ENCODE peak calls at places on chromosomes 7 and 10, in four cellular contexts. One of them, this sample, is unnamed.

GRCh38 chr7:44978511-44979366 is at the start of gene MYO1G:
- DNase-seq in mammary epithelial cell: no peak
- DNase-seq in lower lobe of right lung: peak
- DNase-seq in sigmoid colon: peak
- DNase-seq in this sample: no peak

GRCh38 chr7:87982163-87982562 is 48.1 kb downstream of the ADAM22 start:
- DNase-seq in mammary epithelial cell: no peak
- DNase-seq in lower lobe of right lung: no peak
- DNase-seq in sigmoid colon: no peak
- DNase-seq in this sample: no peak

GRCh38 chr10:77715081-77715480 is 77.5 kb upstream of the KCNMA1 start:
- DNase-seq in mammary epithelial cell: no peak
- DNase-seq in lower lobe of right lung: no peak
- DNase-seq in sigmoid colon: no peak
- DNase-seq in this sample: no peak

GRCh38 chr10:112000466-112000865 is 183.1 kb downstream of the GPAM start:
- DNase-seq in mammary epithelial cell: no peak
- DNase-seq in lower lobe of right lung: no peak
- DNase-seq in sigmoid colon: peak
- DNase-seq in this sample: no peak

GRCh38 chr7:151083071-151083823 is at the start of gene TMUB1:
- DNase-seq in mammary epithelial cell: peak
- DNase-seq in lower lobe of right lung: peak
- DNase-seq in sigmoid colon: peak
- DNase-seq in this sample: no peak

GRCh38 chr7:39509441-39509840 is 56.8 kb upstream of the YAE1 start:
- DNase-seq in mammary epithelial cell: no peak
- DNase-seq in lower lobe of right lung: no peak
- DNase-seq in sigmoid colon: no peak
- DNase-seq in this sample: no peak

GRCh38 chr10:88544140-88544870 is 38.8 kb downstream of the RNLS start:
- DNase-seq in mammary epithelial cell: peak
- DNase-seq in lower lobe of right lung: no peak
- DNase-seq in sigmoid colon: no peak
- DNase-seq in this sample: no peak

GRCh38 chr10:5343561-5343960 is 21.2 kb upstream of the UCN3 start:
- DNase-seq in mammary epithelial cell: no peak
- DNase-seq in lower lobe of right lung: no peak
- DNase-seq in sigmoid colon: no peak
- DNase-seq in this sample: no peak

GRCh38 chr10:37434091-37434490 is 308.7 kb downstream of the ANKRD30A start:
- DNase-seq in mammary epithelial cell: peak
- DNase-seq in lower lobe of right lung: no peak
- DNase-seq in sigmoid colon: no peak
- DNase-seq in this sample: no peak

GRCh38 chr10:5532231-5532605 is 7.5 kb downstream of the CALML3 start:
- DNase-seq in mammary epithelial cell: no peak
- DNase-seq in lower lobe of right lung: peak
- DNase-seq in sigmoid colon: peak
- DNase-seq in this sample: no peak

GRCh38 chr10:4059471-4060138 is 274.6 kb upstream of the KLF6 start:
- DNase-seq in mammary epithelial cell: no peak
- DNase-seq in lower lobe of right lung: no peak
- DNase-seq in sigmoid colon: no peak
- DNase-seq in this sample: no peak

GRCh38 chr7:105808703-105809590 is 67.5 kb downstream of the ATXN7L1 start:
- DNase-seq in mammary epithelial cell: peak
- DNase-seq in lower lobe of right lung: peak
- DNase-seq in sigmoid colon: no peak
- DNase-seq in this sample: no peak

GRCh38 chr7:44145419-44145968 is 4.4 kb upstream of the MYL7 start:
- DNase-seq in mammary epithelial cell: no peak
- DNase-seq in lower lobe of right lung: no peak
- DNase-seq in sigmoid colon: peak
- DNase-seq in this sample: peak

GRCh38 chr7:111137296-111138195 is 46.6 kb downstream of the LRRN3 start:
- DNase-seq in mammary epithelial cell: peak
- DNase-seq in lower lobe of right lung: peak
- DNase-seq in sigmoid colon: no peak
- DNase-seq in this sample: no peak

GRCh38 chr10:116753759-116754158 is 11.4 kb upstream of the HSPA12A start:
- DNase-seq in mammary epithelial cell: peak
- DNase-seq in lower lobe of right lung: no peak
- DNase-seq in sigmoid colon: peak
- DNase-seq in this sample: no peak

GRCh38 chr10:124250506-124250905 is 157.1 kb upstream of the CHST15 start:
- DNase-seq in mammary epithelial cell: no peak
- DNase-seq in lower lobe of right lung: peak
- DNase-seq in sigmoid colon: no peak
- DNase-seq in this sample: no peak

GRCh38 chr7:100804681-100805431 is 22.5 kb downstream of the EPHB4 start:
- DNase-seq in mammary epithelial cell: no peak
- DNase-seq in lower lobe of right lung: no peak
- DNase-seq in sigmoid colon: no peak
- DNase-seq in this sample: no peak

GRCh38 chr7:126790763-126791162 is 462.0 kb downstream of the GRM8 start:
- DNase-seq in mammary epithelial cell: no peak
- DNase-seq in lower lobe of right lung: no peak
- DNase-seq in sigmoid colon: no peak
- DNase-seq in this sample: no peak
- TF ChIP-seq CTCF in mammary epithelial cell: no peak
- TF ChIP-seq CTCF in lower lobe of right lung: no peak
- TF ChIP-seq CTCF in sigmoid colon: no peak
- TF ChIP-seq CTCF in this sample: no peak

GRCh38 chr7:127582361-127582760 is 3.0 kb downstream of the GCC1 start:
- DNase-seq in mammary epithelial cell: no peak
- DNase-seq in lower lobe of right lung: no peak
- DNase-seq in sigmoid colon: peak
- DNase-seq in this sample: no peak
- TF ChIP-seq CTCF in mammary epithelial cell: no peak
- TF ChIP-seq CTCF in lower lobe of right lung: no peak
- TF ChIP-seq CTCF in sigmoid colon: no peak
- TF ChIP-seq CTCF in this sample: no peak

DNA sequence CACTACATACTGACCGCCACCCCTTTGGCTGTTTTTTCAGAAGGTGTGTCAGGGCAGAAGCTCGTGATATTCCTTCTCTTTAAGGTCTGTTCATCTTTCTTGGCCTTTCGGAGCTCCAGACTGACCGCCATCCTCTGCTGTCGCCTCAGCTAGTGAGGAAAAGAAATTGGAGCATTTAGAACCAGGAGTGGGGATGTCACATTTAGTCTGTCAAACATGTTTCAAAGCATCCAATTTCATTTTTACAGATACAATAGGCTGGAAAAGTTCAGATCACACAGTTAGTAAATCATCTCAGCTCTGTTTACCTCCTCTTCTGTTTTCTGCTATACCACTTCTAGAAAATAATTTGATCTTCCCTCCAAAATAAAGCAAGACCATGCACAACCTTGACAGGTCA is 4.8 kb downstream of the KPNA7 start:
- DNase-seq in mammary epithelial cell: no peak
- DNase-seq in lower lobe of right lung: no peak
- DNase-seq in sigmoid colon: peak
- DNase-seq in this sample: no peak
- TF ChIP-seq CTCF in mammary epithelial cell: no peak
- TF ChIP-seq CTCF in lower lobe of right lung: no peak
- TF ChIP-seq CTCF in sigmoid colon: no peak
- TF ChIP-seq CTCF in this sample: no peak

GRCh38 chr10:104580774-104581675 is 60.1 kb upstream of the SORCS3 start:
- DNase-seq in mammary epithelial cell: peak
- DNase-seq in lower lobe of right lung: peak
- DNase-seq in sigmoid colon: peak
- DNase-seq in this sample: peak

GRCh38 chr10:104580321-104580720 is 60.8 kb upstream of the SORCS3 start:
- DNase-seq in mammary epithelial cell: no peak
- DNase-seq in lower lobe of right lung: no peak
- DNase-seq in sigmoid colon: no peak
- DNase-seq in this sample: no peak

GRCh38 chr10:104576611-104577010 is 64.5 kb upstream of the SORCS3 start:
- DNase-seq in mammary epithelial cell: no peak
- DNase-seq in lower lobe of right lung: no peak
- DNase-seq in sigmoid colon: no peak
- DNase-seq in this sample: no peak

GRCh38 chr10:104577171-104577570 is 63.9 kb upstream of the SORCS3 start:
- DNase-seq in mammary epithelial cell: no peak
- DNase-seq in lower lobe of right lung: no peak
- DNase-seq in sigmoid colon: no peak
- DNase-seq in this sample: no peak

DNA sequence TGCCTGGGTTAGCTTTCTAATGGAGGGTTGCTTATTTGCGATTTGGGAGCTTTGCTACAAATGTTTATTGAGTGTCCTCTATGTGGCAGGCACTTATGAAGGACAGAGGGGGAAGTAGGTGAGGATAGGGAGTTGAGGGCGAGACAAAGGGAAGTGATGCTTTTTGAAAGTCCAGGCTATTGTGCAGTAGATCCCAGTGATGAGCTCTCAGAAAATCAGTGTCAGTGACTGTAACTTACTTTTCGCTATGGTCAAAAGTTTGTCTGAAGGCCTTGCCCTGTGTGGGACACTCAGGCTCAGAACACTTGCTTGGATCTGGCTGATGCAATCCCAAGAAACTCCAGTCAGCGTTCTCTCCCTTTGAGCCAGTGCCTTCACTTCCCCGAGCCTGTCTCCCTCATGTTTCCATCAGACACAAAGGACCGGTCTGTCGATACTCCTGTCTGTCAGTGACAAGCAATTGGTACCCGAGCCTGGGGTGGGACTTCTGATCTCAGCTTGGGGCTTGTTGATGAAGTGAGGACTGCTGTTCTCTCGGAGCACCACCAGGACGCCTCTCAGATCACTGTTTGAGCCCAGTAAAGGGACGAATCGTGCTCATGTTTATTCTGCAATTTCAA is 63.1 kb upstream of the SORCS3 start:
- DNase-seq in mammary epithelial cell: no peak
- DNase-seq in lower lobe of right lung: no peak
- DNase-seq in sigmoid colon: no peak
- DNase-seq in this sample: no peak
- TF ChIP-seq CTCF in mammary epithelial cell: no peak
- TF ChIP-seq CTCF in lower lobe of right lung: no peak
- TF ChIP-seq CTCF in sigmoid colon: no peak
- TF ChIP-seq CTCF in this sample: no peak

GRCh38 chr7:33981686-33982424 is 76.5 kb downstream of the BMPER start:
- DNase-seq in mammary epithelial cell: no peak
- DNase-seq in lower lobe of right lung: no peak
- DNase-seq in sigmoid colon: no peak
- DNase-seq in this sample: no peak

GRCh38 chr7:33981221-33981620 is 75.9 kb downstream of the BMPER start:
- DNase-seq in mammary epithelial cell: no peak
- DNase-seq in lower lobe of right lung: no peak
- DNase-seq in sigmoid colon: no peak
- DNase-seq in this sample: no peak

GRCh38 chr7:33979300-33979806 is 74.0 kb downstream of the BMPER start:
- DNase-seq in mammary epithelial cell: no peak
- DNase-seq in lower lobe of right lung: no peak
- DNase-seq in sigmoid colon: no peak
- DNase-seq in this sample: no peak

GRCh38 chr7:33979807-33980355 is 74.5 kb downstream of the BMPER start:
- DNase-seq in mammary epithelial cell: peak
- DNase-seq in lower lobe of right lung: no peak
- DNase-seq in sigmoid colon: no peak
- DNase-seq in this sample: no peak

DNA sequence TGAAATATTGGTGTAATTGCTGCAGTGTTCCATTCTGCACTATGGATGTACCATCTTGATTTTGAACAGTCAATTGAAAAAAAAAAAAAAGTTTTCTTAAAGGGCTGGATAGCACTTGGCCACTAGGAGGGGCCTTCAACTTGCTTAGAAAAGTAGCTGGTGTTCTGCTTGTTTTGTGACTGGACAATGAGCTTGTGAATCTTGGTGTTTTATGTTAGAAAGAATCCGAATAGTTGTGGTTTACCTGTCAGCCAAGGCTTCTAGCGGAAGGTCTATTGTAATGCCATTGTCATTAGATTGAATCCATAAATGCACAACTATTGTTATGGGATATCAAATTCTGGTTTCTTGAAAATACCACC is 77.1 kb downstream of the BMPER start:
- DNase-seq in mammary epithelial cell: peak
- DNase-seq in lower lobe of right lung: no peak
- DNase-seq in sigmoid colon: no peak
- DNase-seq in this sample: no peak
- TF ChIP-seq CTCF in mammary epithelial cell: peak
- TF ChIP-seq CTCF in lower lobe of right lung: peak
- TF ChIP-seq CTCF in sigmoid colon: no peak
- TF ChIP-seq CTCF in this sample: no peak

DNA sequence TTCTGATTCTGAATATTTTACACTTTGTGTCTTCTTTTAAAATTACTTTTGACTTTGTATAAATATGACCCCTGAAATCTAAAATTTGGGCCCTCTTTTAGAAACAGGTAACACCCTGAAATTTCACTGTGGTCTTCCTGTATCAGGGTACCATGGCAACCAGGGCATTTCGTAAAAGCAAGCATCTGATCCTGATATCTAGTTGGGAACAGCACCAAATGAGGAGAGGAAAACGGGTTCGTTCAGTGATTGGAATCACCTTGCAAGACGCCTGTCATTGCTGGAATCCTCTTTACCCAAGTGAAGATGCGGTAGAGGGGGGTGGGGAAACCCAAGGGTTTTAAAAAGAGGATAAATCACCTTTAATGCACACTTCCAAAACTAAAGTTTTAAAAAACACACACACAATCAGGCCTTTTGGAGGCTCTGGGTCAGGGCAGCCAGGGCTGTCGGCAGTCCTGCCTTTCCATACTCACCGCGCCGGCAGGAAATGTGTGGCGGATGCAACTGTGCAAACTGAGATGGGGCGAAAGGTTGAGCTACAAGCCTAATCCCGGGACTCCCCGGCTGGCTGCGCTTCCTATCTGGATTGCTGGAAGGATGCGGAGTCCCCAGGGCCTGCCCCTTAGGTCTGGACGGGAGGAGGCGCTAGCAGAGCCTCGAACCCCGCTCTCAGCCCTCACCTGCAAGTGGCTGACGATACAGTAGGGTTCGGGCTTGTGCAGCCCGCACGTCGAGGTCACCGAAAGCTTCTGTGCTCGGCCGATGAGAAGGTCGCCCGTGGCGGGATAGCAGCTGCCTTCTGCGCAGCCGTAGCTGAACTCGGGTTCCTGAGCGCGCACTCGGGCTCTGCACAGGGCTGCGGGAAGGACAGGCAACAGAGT is 1.8 kb downstream of the LAMB1 start:
- DNase-seq in mammary epithelial cell: peak
- DNase-seq in lower lobe of right lung: peak
- DNase-seq in sigmoid colon: peak
- DNase-seq in this sample: no peak
- TF ChIP-seq CTCF in mammary epithelial cell: no peak
- TF ChIP-seq CTCF in lower lobe of right lung: no peak
- TF ChIP-seq CTCF in sigmoid colon: no peak
- TF ChIP-seq CTCF in this sample: no peak

GRCh38 chr7:131222171-131222570 is 105.5 kb upstream of the MKLN1 start:
- DNase-seq in mammary epithelial cell: no peak
- DNase-seq in lower lobe of right lung: no peak
- DNase-seq in sigmoid colon: no peak
- DNase-seq in this sample: no peak
- TF ChIP-seq CTCF in mammary epithelial cell: peak
- TF ChIP-seq CTCF in lower lobe of right lung: no peak
- TF ChIP-seq CTCF in sigmoid colon: no peak
- TF ChIP-seq CTCF in this sample: no peak